ENCODE peak calls at places on chromosomes 4 and X, in nine cellular contexts. One of them, this sample, is unnamed.
A peak's percentile ranks its signal among the peaks of the same experiment; 100 is the strongest.

GRCh38 chr4:139763205-139763604 is 97.6 kb downstream of the MGST2 start:
- DNase-seq in mammary epithelial cell: no peak
- DNase-seq in sigmoid colon: no peak
- DNase-seq in fibroblast of lung: no peak
- DNase-seq in SJSA1: no peak
- DNase-seq in A549: no peak
- DNase-seq in mucosa of descending colon: no peak
- DNase-seq in adrenal gland: no peak
- DNase-seq in CD4-positive, CD25-positive, alpha-beta regulatory T cell: no peak
- DNase-seq in this sample: no peak

GRCh38 chr4:82753725-82754410 is 44.7 kb downstream of the SCD5 start:
- DNase-seq in mammary epithelial cell: peak; percentile 66
- DNase-seq in sigmoid colon: no peak
- DNase-seq in fibroblast of lung: no peak
- DNase-seq in SJSA1: no peak
- DNase-seq in A549: no peak
- DNase-seq in mucosa of descending colon: no peak
- DNase-seq in adrenal gland: peak; percentile 78
- DNase-seq in CD4-positive, CD25-positive, alpha-beta regulatory T cell: no peak
- DNase-seq in this sample: no peak

GRCh38 chrX:95346854-95347253 is 1337.8 kb upstream of the DIAPH2 start:
- DNase-seq in mammary epithelial cell: peak; percentile 3
- DNase-seq in sigmoid colon: no peak
- DNase-seq in fibroblast of lung: peak; percentile 2
- DNase-seq in SJSA1: no peak
- DNase-seq in A549: peak; percentile 2
- DNase-seq in mucosa of descending colon: no peak
- DNase-seq in adrenal gland: no peak
- DNase-seq in CD4-positive, CD25-positive, alpha-beta regulatory T cell: no peak
- DNase-seq in this sample: no peak

GRCh38 chrX:134542485-134542884 is 82.5 kb downstream of the HPRT1 start:
- DNase-seq in mammary epithelial cell: peak; percentile 69
- DNase-seq in sigmoid colon: no peak
- DNase-seq in fibroblast of lung: peak; percentile 55
- DNase-seq in SJSA1: no peak
- DNase-seq in A549: peak; percentile 53
- DNase-seq in mucosa of descending colon: no peak
- DNase-seq in adrenal gland: peak; percentile 39
- DNase-seq in CD4-positive, CD25-positive, alpha-beta regulatory T cell: no peak
- DNase-seq in this sample: no peak

GRCh38 chrX:13646154-13646549 is 6.8 kb upstream of the TCEANC start:
- DNase-seq in mammary epithelial cell: peak; percentile 53
- DNase-seq in sigmoid colon: peak; percentile 73
- DNase-seq in fibroblast of lung: peak; percentile 42
- DNase-seq in SJSA1: peak; percentile 45
- DNase-seq in A549: peak; percentile 69
- DNase-seq in mucosa of descending colon: peak; percentile 83
- DNase-seq in adrenal gland: peak; percentile 70
- DNase-seq in CD4-positive, CD25-positive, alpha-beta regulatory T cell: peak; percentile 16
- DNase-seq in this sample: peak; percentile 70

GRCh38 chrX:38898261-38898660 is 97.0 kb downstream of the MID1IP1 start:
- DNase-seq in mammary epithelial cell: no peak
- DNase-seq in sigmoid colon: no peak
- DNase-seq in fibroblast of lung: no peak
- DNase-seq in SJSA1: no peak
- DNase-seq in A549: no peak
- DNase-seq in mucosa of descending colon: no peak
- DNase-seq in adrenal gland: no peak
- DNase-seq in CD4-positive, CD25-positive, alpha-beta regulatory T cell: no peak
- DNase-seq in this sample: no peak

GRCh38 chr4:106869551-106869950 is 166.6 kb downstream of the DKK2 start:
- DNase-seq in mammary epithelial cell: peak; percentile 72
- DNase-seq in sigmoid colon: no peak
- DNase-seq in fibroblast of lung: peak; percentile 58
- DNase-seq in SJSA1: no peak
- DNase-seq in A549: no peak
- DNase-seq in mucosa of descending colon: no peak
- DNase-seq in adrenal gland: no peak
- DNase-seq in CD4-positive, CD25-positive, alpha-beta regulatory T cell: no peak
- DNase-seq in this sample: no peak

GRCh38 chr4:182863501-182863900 is 53.7 kb downstream of the DCTD start:
- DNase-seq in mammary epithelial cell: no peak
- DNase-seq in sigmoid colon: no peak
- DNase-seq in fibroblast of lung: no peak
- DNase-seq in SJSA1: no peak
- DNase-seq in A549: no peak
- DNase-seq in mucosa of descending colon: no peak
- DNase-seq in adrenal gland: no peak
- DNase-seq in CD4-positive, CD25-positive, alpha-beta regulatory T cell: no peak
- DNase-seq in this sample: no peak

GRCh38 chr4:33802578-33802977 is 2441.7 kb downstream of the ARAP2 start:
- DNase-seq in mammary epithelial cell: no peak
- DNase-seq in sigmoid colon: no peak
- DNase-seq in fibroblast of lung: no peak
- DNase-seq in SJSA1: no peak
- DNase-seq in A549: no peak
- DNase-seq in mucosa of descending colon: no peak
- DNase-seq in adrenal gland: no peak
- DNase-seq in CD4-positive, CD25-positive, alpha-beta regulatory T cell: no peak
- DNase-seq in this sample: no peak

GRCh38 chr4:164904336-164904735 is 27.4 kb downstream of the APELA start:
- DNase-seq in mammary epithelial cell: no peak
- DNase-seq in sigmoid colon: no peak
- DNase-seq in fibroblast of lung: no peak
- DNase-seq in SJSA1: peak; percentile 94
- DNase-seq in A549: no peak
- DNase-seq in mucosa of descending colon: no peak
- DNase-seq in adrenal gland: no peak
- DNase-seq in CD4-positive, CD25-positive, alpha-beta regulatory T cell: no peak
- DNase-seq in this sample: no peak

GRCh38 chr4:177427097-177427665 is 15.1 kb downstream of the AGA start:
- DNase-seq in mammary epithelial cell: no peak
- DNase-seq in sigmoid colon: no peak
- DNase-seq in fibroblast of lung: peak; percentile 60
- DNase-seq in SJSA1: no peak
- DNase-seq in A549: no peak
- DNase-seq in mucosa of descending colon: no peak
- DNase-seq in adrenal gland: no peak
- DNase-seq in CD4-positive, CD25-positive, alpha-beta regulatory T cell: no peak
- DNase-seq in this sample: no peak

GRCh38 chrX:40096395-40097091 is 1.2 kb downstream of the BCOR start:
- DNase-seq in mammary epithelial cell: peak; percentile 41
- DNase-seq in sigmoid colon: peak; percentile 79
- DNase-seq in fibroblast of lung: no peak
- DNase-seq in SJSA1: peak; percentile 55
- DNase-seq in A549: no peak
- DNase-seq in mucosa of descending colon: peak; percentile 65
- DNase-seq in adrenal gland: peak; percentile 63
- DNase-seq in CD4-positive, CD25-positive, alpha-beta regulatory T cell: peak; percentile 49
- DNase-seq in this sample: peak; percentile 81

GRCh38 chrX:40093586-40093985 is 4.2 kb downstream of the BCOR start:
- DNase-seq in mammary epithelial cell: no peak
- DNase-seq in sigmoid colon: no peak
- DNase-seq in fibroblast of lung: no peak
- DNase-seq in SJSA1: no peak
- DNase-seq in A549: no peak
- DNase-seq in mucosa of descending colon: no peak
- DNase-seq in adrenal gland: no peak
- DNase-seq in CD4-positive, CD25-positive, alpha-beta regulatory T cell: no peak
- DNase-seq in this sample: no peak

GRCh38 chrX:40095588-40096394 is 2.0 kb downstream of the BCOR start:
- DNase-seq in mammary epithelial cell: peak; percentile 18
- DNase-seq in sigmoid colon: no peak
- DNase-seq in fibroblast of lung: no peak
- DNase-seq in SJSA1: no peak
- DNase-seq in A549: no peak
- DNase-seq in mucosa of descending colon: no peak
- DNase-seq in adrenal gland: no peak
- DNase-seq in CD4-positive, CD25-positive, alpha-beta regulatory T cell: no peak
- DNase-seq in this sample: peak; percentile 76

GRCh38 chrX:40094041-40094899 is 3.5 kb downstream of the BCOR start:
- DNase-seq in mammary epithelial cell: no peak
- DNase-seq in sigmoid colon: peak; percentile 81
- DNase-seq in fibroblast of lung: peak; percentile 59
- DNase-seq in SJSA1: peak; percentile 59
- DNase-seq in A549: no peak
- DNase-seq in mucosa of descending colon: peak; percentile 65
- DNase-seq in adrenal gland: peak; percentile 84
- DNase-seq in CD4-positive, CD25-positive, alpha-beta regulatory T cell: no peak
- DNase-seq in this sample: peak; percentile 69

GRCh38 chrX:40094900-40095587 is 2.7 kb downstream of the BCOR start:
- DNase-seq in mammary epithelial cell: no peak
- DNase-seq in sigmoid colon: no peak
- DNase-seq in fibroblast of lung: no peak
- DNase-seq in SJSA1: no peak
- DNase-seq in A549: no peak
- DNase-seq in mucosa of descending colon: no peak
- DNase-seq in adrenal gland: no peak
- DNase-seq in CD4-positive, CD25-positive, alpha-beta regulatory T cell: no peak
- DNase-seq in this sample: no peak
- H3K4me1 ChIP-seq in mammary epithelial cell: peaks cover 24% of the 10 kb centered on the region
- H3K4me1 ChIP-seq in sigmoid colon: peaks cover 47% of the 10 kb centered on the region
- H3K4me1 ChIP-seq in fibroblast of lung: peaks cover 3% of the 10 kb centered on the region
- H3K4me1 ChIP-seq in SJSA1: peaks cover 37% of the 10 kb centered on the region
- H3K4me1 ChIP-seq in A549: peaks cover 24% of the 10 kb centered on the region
- H3K4me1 ChIP-seq in mucosa of descending colon: peaks cover 18% of the 10 kb centered on the region
- H3K4me1 ChIP-seq in adrenal gland: peaks cover 23% of the 10 kb centered on the region
- H3K4me1 ChIP-seq in CD4-positive, CD25-positive, alpha-beta regulatory T cell: peaks cover 35% of the 10 kb centered on the region
- H3K4me1 ChIP-seq in this sample: peaks cover 12% of the 10 kb centered on the region

GRCh38 chr4:130563185-130563890 is 1467.4 kb downstream of the C4orf33 start:
- DNase-seq in mammary epithelial cell: peak; percentile 44
- DNase-seq in sigmoid colon: peak; percentile 62
- DNase-seq in fibroblast of lung: peak; percentile 66
- DNase-seq in SJSA1: no peak
- DNase-seq in A549: peak; percentile 70
- DNase-seq in mucosa of descending colon: peak; percentile 12
- DNase-seq in adrenal gland: peak; percentile 45
- DNase-seq in CD4-positive, CD25-positive, alpha-beta regulatory T cell: no peak
- DNase-seq in this sample: peak; percentile 62
- H3K4me3 ChIP-seq in mammary epithelial cell: peak overlapping the region; percentile 28
- H3K4me3 ChIP-seq in sigmoid colon: no peak overlapping the region
- H3K4me3 ChIP-seq in fibroblast of lung: peak overlapping the region; percentile 64
- H3K4me3 ChIP-seq in SJSA1: peak overlapping the region; percentile 17
- H3K4me3 ChIP-seq in A549: peak overlapping the region; percentile 42
- H3K4me3 ChIP-seq in mucosa of descending colon: no peak overlapping the region
- H3K4me3 ChIP-seq in adrenal gland: no peak overlapping the region
- H3K4me3 ChIP-seq in CD4-positive, CD25-positive, alpha-beta regulatory T cell: no peak overlapping the region
- H3K4me3 ChIP-seq in this sample: peak overlapping the region; percentile 29

GRCh38 chr4:128385683-128386304 is 98.2 kb upstream of the PGRMC2 start:
- DNase-seq in mammary epithelial cell: peak; percentile 82
- DNase-seq in sigmoid colon: no peak
- DNase-seq in fibroblast of lung: peak; percentile 63
- DNase-seq in SJSA1: peak; percentile 68
- DNase-seq in A549: peak; percentile 77
- DNase-seq in mucosa of descending colon: no peak
- DNase-seq in adrenal gland: no peak
- DNase-seq in CD4-positive, CD25-positive, alpha-beta regulatory T cell: no peak
- DNase-seq in this sample: no peak

GRCh38 chr4:128381748-128382559 is 94.3 kb upstream of the PGRMC2 start:
- DNase-seq in mammary epithelial cell: no peak
- DNase-seq in sigmoid colon: no peak
- DNase-seq in fibroblast of lung: no peak
- DNase-seq in SJSA1: no peak
- DNase-seq in A549: no peak
- DNase-seq in mucosa of descending colon: no peak
- DNase-seq in adrenal gland: no peak
- DNase-seq in CD4-positive, CD25-positive, alpha-beta regulatory T cell: no peak
- DNase-seq in this sample: no peak

GRCh38 chr4:128384765-128385164 is 97.2 kb upstream of the PGRMC2 start:
- DNase-seq in mammary epithelial cell: no peak
- DNase-seq in sigmoid colon: no peak
- DNase-seq in fibroblast of lung: no peak
- DNase-seq in SJSA1: no peak
- DNase-seq in A549: no peak
- DNase-seq in mucosa of descending colon: no peak
- DNase-seq in adrenal gland: no peak
- DNase-seq in CD4-positive, CD25-positive, alpha-beta regulatory T cell: no peak
- DNase-seq in this sample: no peak

GRCh38 chr4:128385199-128385598 is 97.6 kb upstream of the PGRMC2 start:
- DNase-seq in mammary epithelial cell: no peak
- DNase-seq in sigmoid colon: no peak
- DNase-seq in fibroblast of lung: no peak
- DNase-seq in SJSA1: no peak
- DNase-seq in A549: no peak
- DNase-seq in mucosa of descending colon: no peak
- DNase-seq in adrenal gland: no peak
- DNase-seq in CD4-positive, CD25-positive, alpha-beta regulatory T cell: no peak
- DNase-seq in this sample: no peak

DNA sequence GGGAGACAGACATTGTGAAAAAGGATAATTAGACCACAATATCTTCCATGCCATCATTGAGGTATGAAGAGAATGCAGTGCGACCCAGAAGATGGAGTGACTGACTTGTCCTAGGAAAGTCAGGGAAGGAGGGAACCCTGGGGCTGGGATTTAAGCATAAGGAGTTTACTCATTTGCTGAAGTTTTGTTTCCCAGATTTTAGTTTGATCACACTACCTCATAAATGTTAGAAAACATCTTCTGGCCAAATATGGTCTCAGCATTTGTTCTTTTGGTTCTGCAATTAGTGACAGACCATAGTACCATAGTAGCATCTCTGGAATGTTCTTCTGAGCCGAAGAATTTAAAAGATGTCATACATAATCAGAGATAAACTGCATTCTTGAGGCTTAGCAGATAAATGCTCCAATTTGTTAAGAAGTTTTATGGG is 96.5 kb upstream of the PGRMC2 start:
- DNase-seq in mammary epithelial cell: no peak
- DNase-seq in sigmoid colon: no peak
- DNase-seq in fibroblast of lung: peak; percentile 89
- DNase-seq in SJSA1: peak; percentile 86
- DNase-seq in A549: no peak
- DNase-seq in mucosa of descending colon: no peak
- DNase-seq in adrenal gland: no peak
- DNase-seq in CD4-positive, CD25-positive, alpha-beta regulatory T cell: no peak
- DNase-seq in this sample: no peak
- H3K4me1 ChIP-seq in mammary epithelial cell: peaks cover 45% of the 10 kb centered on the region
- H3K4me1 ChIP-seq in sigmoid colon: peaks cover 55% of the 10 kb centered on the region
- H3K4me1 ChIP-seq in fibroblast of lung: peaks cover 24% of the 10 kb centered on the region
- H3K4me1 ChIP-seq in SJSA1: peaks cover 61% of the 10 kb centered on the region
- H3K4me1 ChIP-seq in A549: peaks cover 58% of the 10 kb centered on the region
- H3K4me1 ChIP-seq in mucosa of descending colon: no peaks in the 10 kb centered on the region
- H3K4me1 ChIP-seq in adrenal gland: peaks cover 30% of the 10 kb centered on the region
- H3K4me1 ChIP-seq in CD4-positive, CD25-positive, alpha-beta regulatory T cell: no peaks in the 10 kb centered on the region
- H3K4me1 ChIP-seq in this sample: peaks cover 8% of the 10 kb centered on the region

DNA sequence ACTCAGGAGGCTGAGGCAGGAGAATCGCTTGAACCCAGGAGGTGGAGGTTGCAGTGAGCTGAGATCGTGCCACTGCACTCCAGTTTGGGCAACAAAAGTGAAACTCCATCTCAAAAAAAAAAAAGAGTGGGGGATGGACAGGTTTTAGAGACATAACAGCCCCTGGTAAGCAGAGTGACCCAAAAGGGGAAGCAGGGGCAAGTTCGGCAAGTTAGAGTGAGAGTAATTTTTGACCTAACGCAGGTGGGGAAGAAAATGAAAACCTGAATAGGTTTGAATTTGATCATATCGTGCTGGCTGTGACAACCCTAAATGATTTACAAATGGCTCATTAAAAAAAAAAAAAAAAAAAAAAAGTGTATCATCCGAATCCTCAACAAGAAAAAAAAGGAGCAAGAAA is 25.7 kb upstream of the TMEM131L start:
- DNase-seq in mammary epithelial cell: no peak
- DNase-seq in sigmoid colon: no peak
- DNase-seq in fibroblast of lung: no peak
- DNase-seq in SJSA1: no peak
- DNase-seq in A549: no peak
- DNase-seq in mucosa of descending colon: no peak
- DNase-seq in adrenal gland: no peak
- DNase-seq in CD4-positive, CD25-positive, alpha-beta regulatory T cell: no peak
- DNase-seq in this sample: no peak
- H3K4me3 ChIP-seq in mammary epithelial cell: no peak overlapping the region
- H3K4me3 ChIP-seq in sigmoid colon: no peak overlapping the region
- H3K4me3 ChIP-seq in fibroblast of lung: no peak overlapping the region
- H3K4me3 ChIP-seq in SJSA1: no peak overlapping the region
- H3K4me3 ChIP-seq in A549: no peak overlapping the region
- H3K4me3 ChIP-seq in mucosa of descending colon: no peak overlapping the region
- H3K4me3 ChIP-seq in adrenal gland: no peak overlapping the region
- H3K4me3 ChIP-seq in CD4-positive, CD25-positive, alpha-beta regulatory T cell: no peak overlapping the region
- H3K4me3 ChIP-seq in this sample: no peak overlapping the region

This sample was measured in upper lobe of right lung.